ENCODE peak calls at places on chromosome 19, in eight cellular contexts. A is IMR-90, H is NB4, C is kidney epithelial cell, P is cardiac fibroblast, F is MG63, I is endothelial cell of umbilical vein, B is brain microvascular endothelial cell. Q is an unnamed sample.

GRCh38 chr19:39817888-39818561 is 15.9 kb downstream of the DYRK1B start:
- DNase-seq in F (no peak), H (no peak), B (no peak), C (no peak), I (no peak), A (no peak), P (no peak), Q (no peak)

GRCh38 chr19:2077833-2078619 is 18.1 kb downstream of the MOB3A start:
- DNase-seq in A (no peak), P (no peak), I (no peak), F (no peak), C (no peak), B (no peak), H (no peak), Q (no peak)

GRCh38 chr19:47779524-47780214 is 1.2 kb downstream of the SELENOW start:
- DNase-seq in H (no peak), I (no peak), F (no peak), C (no peak), A (no peak), P (no peak), B (no peak), Q (no peak)

GRCh38 chr19:8209111-8209964 is at the start of gene CERS4:
- DNase-seq in I (no peak), F (peak), P (peak), B (peak), H (peak), A (peak), C (no peak), Q (no peak)

GRCh38 chr19:17719730-17720486 is 628 bp downstream of the MAP1S start:
- DNase-seq in B (no peak), A (no peak), P (no peak), F (no peak), I (no peak), C (no peak), H (peak), Q (no peak)

GRCh38 chr19:3547301-3547731 is 8.3 kb downstream of the TEKTIP1 start:
- DNase-seq in I (no peak), H (no peak), B (no peak), F (no peak), C (no peak), A (no peak), P (no peak), Q (no peak)

GRCh38 chr19:46542428-46543230 is 47.0 kb upstream of the PNMA8B start:
- DNase-seq in P (peak), C (peak), I (peak), H (peak), A (peak), B (peak), F (peak), Q (peak)

GRCh38 chr19:13154241-13154778 is 4.1 kb downstream of the IER2 start:
- DNase-seq in C (no peak), B (peak), P (peak), I (peak), H (peak), F (peak), A (peak), Q (peak)

GRCh38 chr19:47658431-47659383 is 49.8 kb downstream of the BICRA start:
- DNase-seq in I (peak), B (peak), P (no peak), C (no peak), F (no peak), A (no peak), H (no peak), Q (no peak)

GRCh38 chr19:29576043-29576442 is 30.0 kb upstream of the POP4 start:
- DNase-seq in I (no peak), A (peak), F (no peak), P (peak), H (no peak), C (no peak), B (no peak), Q (no peak)

GRCh38 chr19:41391618-41392017 is 5.5 kb downstream of the EXOSC5 start:
- DNase-seq in I (no peak), A (no peak), P (no peak), C (no peak), H (no peak), F (no peak), B (no peak), Q (no peak)

GRCh38 chr19:46625731-46626130 is 842 bp upstream of the PTGIR start:
- DNase-seq in P (no peak), A (no peak), H (no peak), B (no peak), I (no peak), F (no peak), C (no peak), Q (no peak)

GRCh38 chr19:47176627-47177090 is 46.0 kb downstream of the SAE1 start:
- DNase-seq in A (peak), I (peak), F (no peak), C (peak), P (peak), B (peak), H (peak), Q (peak)

GRCh38 chr19:31340059-31341025 is 8.9 kb downstream of the TSHZ3 start:
- DNase-seq in A (peak), C (no peak), F (no peak), P (no peak), I (no peak), B (no peak), H (peak), Q (no peak)

GRCh38 chr19:53908106-53908932 is 759 bp upstream of the CACNG7 start:
- DNase-seq in F (peak), I (peak), B (peak), H (peak), A (peak), C (no peak), P (peak), Q (peak)

GRCh38 chr19:53876651-53877224 is 5.3 kb upstream of the PRKCG start:
- DNase-seq in H (no peak), C (no peak), F (no peak), P (no peak), A (no peak), I (no peak), B (no peak), Q (no peak)

GRCh38 chr19:57245959-57246358 is 5.5 kb downstream of the ZNF805 start:
- DNase-seq in P (no peak), A (no peak), C (no peak), I (no peak), F (no peak), B (no peak), H (no peak), Q (no peak)

GRCh38 chr19:38386968-38387549 is 775 bp downstream of the GGN start:
- DNase-seq in I (no peak), A (no peak), C (no peak), H (peak), P (no peak), F (no peak), B (no peak), Q (no peak)

GRCh38 chr19:22882797-22883196 is 50.7 kb downstream of the ZNF723 start:
- DNase-seq in H (peak), A (peak), B (peak), P (peak), I (peak), C (no peak), F (no peak), Q (no peak)

GRCh38 chr19:8988204-8988603 is 22.0 kb downstream of the MUC16 start:
- DNase-seq in B (no peak), A (no peak), C (no peak), H (peak), P (no peak), I (no peak), F (no peak), Q (no peak)

GRCh38 chr19:56120371-56121179 is 520 bp downstream of the ZNF787 start:
- DNase-seq in C (no peak), I (peak), F (peak), H (peak), A (peak), P (peak), B (peak), Q (no peak)

GRCh38 chr19:56125806-56126590 is 4.9 kb upstream of the ZNF787 start:
- DNase-seq in P (no peak), I (no peak), B (no peak), A (no peak), F (no peak), H (no peak), C (no peak), Q (no peak)

GRCh38 chr19:56126983-56127780 is 6.1 kb upstream of the ZNF787 start:
- DNase-seq in C (no peak), H (peak), P (no peak), A (no peak), B (no peak), I (no peak), F (no peak), Q (no peak)

GRCh38 chr19:56121180-56122167 is at the start of gene ZNF787:
- DNase-seq in F (peak), A (peak), P (peak), C (peak), I (peak), B (peak), H (peak), Q (peak)

DNA sequence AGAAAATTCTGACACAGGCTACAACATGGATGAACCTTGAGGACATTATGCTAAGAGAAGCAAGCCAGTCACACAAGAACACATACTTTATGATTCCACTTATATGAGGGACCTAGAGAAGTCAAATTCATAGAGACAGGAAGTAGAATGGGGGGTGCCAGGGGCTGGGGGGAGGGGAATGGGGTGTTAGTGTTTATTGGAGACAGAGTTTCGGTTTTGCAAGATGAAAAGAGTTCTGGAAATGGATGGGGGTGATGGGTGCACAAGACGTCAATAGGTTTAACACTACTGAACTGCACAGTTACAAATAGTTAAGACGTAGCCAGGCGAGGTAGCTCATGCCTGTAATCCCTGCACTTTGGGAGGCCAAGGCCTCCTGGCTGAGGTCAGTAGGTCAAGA is 3.5 kb upstream of the ZNF787 start:
- DNase-seq in H (no peak), A (no peak), I (no peak), B (no peak), C (no peak), F (no peak), P (no peak), Q (no peak)
- H3K4me3 ChIP-seq in H (no peak), A (no peak), I (no peak), B (no peak), C (no peak), F (no peak), P (no peak), Q (no peak)

GRCh38 chr19:35512831-35513230 is 618 bp downstream of the DMKN start:
- DNase-seq in P (no peak), A (no peak), I (no peak), B (no peak), C (no peak), H (no peak), F (peak), Q (no peak)

GRCh38 chr19:35509018-35509652 is 4.3 kb downstream of the DMKN start:
- DNase-seq in B (no peak), P (no peak), F (no peak), C (peak), A (no peak), H (no peak), I (no peak), Q (no peak)

GRCh38 chr19:35511337-35511736 is 2.1 kb downstream of the DMKN start:
- DNase-seq in A (no peak), I (no peak), B (no peak), C (no peak), F (no peak), P (no peak), H (no peak), Q (no peak)

GRCh38 chr19:35509861-35510625 is 3.4 kb downstream of the DMKN start:
- DNase-seq in F (peak), B (no peak), C (peak), A (peak), H (peak), I (peak), P (peak), Q (no peak)

DNA sequence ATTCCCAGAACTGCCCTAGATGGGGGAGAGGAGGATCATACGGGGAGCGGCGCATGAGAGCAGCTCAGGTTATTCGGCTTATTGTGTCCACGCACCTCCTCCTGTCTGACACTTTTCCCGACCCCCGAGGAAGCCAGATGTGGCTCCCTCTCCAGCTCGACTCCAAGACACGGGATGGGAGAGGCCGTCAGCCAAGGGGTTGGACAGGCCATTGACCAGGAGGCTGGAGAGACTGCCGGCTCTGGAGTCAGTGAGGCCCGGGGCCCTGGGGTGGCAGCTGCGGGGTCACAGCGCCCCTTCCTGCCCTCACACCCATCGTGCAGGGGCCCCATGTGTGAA is 2.9 kb downstream of the DMKN start:
- DNase-seq in I (no peak), P (no peak), B (no peak), F (no peak), A (no peak), C (no peak), H (no peak), Q (no peak)
- H3K4me3 ChIP-seq in I (no peak), P (no peak), B (no peak), F (no peak), A (peak), C (no peak), H (no peak), Q (no peak)

GRCh38 chr19:35142531-35143230 is 374 bp upstream of the FXYD7 start:
- DNase-seq in P (no peak), B (no peak), A (no peak), C (no peak), I (peak), H (peak), F (no peak), Q (no peak)
- H3K4me3 ChIP-seq in P (no peak), B (no peak), A (no peak), C (no peak), I (no peak), H (no peak), F (no peak), Q (no peak)

GRCh38 chr19:11171144-11171543 is 15.6 kb upstream of the SPC24 start:
- DNase-seq in H (no peak), B (no peak), F (no peak), P (no peak), C (no peak), I (no peak), A (no peak), Q (no peak)

GRCh38 chr19:11174336-11174735 is 18.8 kb upstream of the SPC24 start:
- DNase-seq in F (no peak), C (no peak), I (no peak), H (no peak), B (no peak), P (no peak), A (no peak), Q (no peak)

GRCh38 chr19:11173516-11174155 is 18.1 kb upstream of the SPC24 start:
- DNase-seq in H (no peak), C (no peak), B (no peak), F (no peak), I (no peak), A (no peak), P (no peak), Q (no peak)

GRCh38 chr19:11169896-11170678 is 14.5 kb upstream of the SPC24 start:
- DNase-seq in F (no peak), I (no peak), B (no peak), A (peak), H (no peak), C (no peak), P (peak), Q (no peak)

DNA sequence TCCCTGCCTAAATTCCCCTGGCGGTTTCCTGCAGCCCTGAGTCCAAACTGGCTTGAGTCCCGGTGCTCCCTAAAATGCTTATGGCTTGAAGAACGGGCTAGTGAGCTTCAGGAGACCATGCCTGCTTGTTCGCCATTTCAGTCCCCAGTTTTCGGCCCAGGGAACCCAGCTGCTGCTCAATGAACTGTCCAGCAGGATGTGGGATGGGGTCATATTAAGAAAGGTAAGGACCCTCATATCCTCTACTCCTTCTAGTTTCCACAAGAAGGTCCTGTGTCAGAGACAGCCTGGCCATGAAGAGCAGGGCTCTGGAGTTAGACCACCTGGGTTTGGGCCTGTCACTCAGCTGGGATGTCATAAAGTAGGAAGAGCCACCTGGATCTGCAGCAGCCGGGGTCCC is 17.0 kb upstream of the SPC24 start:
- DNase-seq in B (no peak), P (no peak), F (no peak), I (no peak), C (no peak), H (no peak), A (no peak), Q (no peak)
- H3K4me3 ChIP-seq in B (no peak), P (no peak), F (no peak), I (no peak), C (no peak), H (no peak), A (no peak), Q (no peak)

GRCh38 chr19:49801966-49802661 is 11.0 kb downstream of the FUZ start:
- DNase-seq in B (peak), C (peak), F (peak), H (no peak), I (peak), A (peak), P (peak), Q (peak)

GRCh38 chr19:49799798-49800376 is 13.2 kb downstream of the FUZ start:
- DNase-seq in B (no peak), F (no peak), H (peak), I (no peak), A (no peak), P (no peak), C (no peak), Q (no peak)

GRCh38 chr19:49802836-49803528 is 10.1 kb downstream of the FUZ start:
- DNase-seq in A (no peak), B (no peak), C (no peak), I (no peak), P (no peak), H (no peak), F (no peak), Q (no peak)

GRCh38 chr19:49800771-49801170 is 12.3 kb downstream of the FUZ start:
- DNase-seq in A (no peak), F (no peak), H (no peak), C (no peak), P (no peak), I (no peak), B (no peak), Q (no peak)

DNA sequence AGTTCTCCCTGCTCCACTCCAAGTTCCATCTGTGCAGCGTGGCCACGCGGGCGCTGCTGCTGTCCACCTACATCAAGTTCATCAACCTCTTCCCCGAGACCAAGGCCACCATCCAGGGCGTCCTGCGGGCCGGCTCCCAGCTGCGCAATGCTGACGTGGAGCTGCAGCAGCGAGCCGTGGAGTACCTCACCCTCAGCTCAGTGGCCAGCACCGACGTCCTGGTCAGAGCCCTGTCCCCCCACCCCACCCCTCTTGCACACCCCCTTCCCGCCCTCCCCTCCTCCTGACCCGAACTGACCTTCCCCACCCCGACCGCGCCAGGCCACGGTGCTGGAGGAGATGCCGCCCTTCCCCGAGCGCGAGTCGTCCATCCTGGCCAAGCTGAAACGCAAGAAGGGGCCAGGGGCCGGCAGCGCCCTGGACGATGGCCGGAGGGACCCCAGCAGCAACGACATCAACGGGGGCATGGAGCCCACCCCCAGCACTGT is 11.6 kb downstream of the FUZ start:
- DNase-seq in B (no peak), I (no peak), A (no peak), F (no peak), H (no peak), C (no peak), P (no peak), Q (no peak)
- H3K4me3 ChIP-seq in B (peak), I (no peak), A (peak), F (no peak), H (no peak), C (peak), P (no peak), Q (peak)

DNA sequence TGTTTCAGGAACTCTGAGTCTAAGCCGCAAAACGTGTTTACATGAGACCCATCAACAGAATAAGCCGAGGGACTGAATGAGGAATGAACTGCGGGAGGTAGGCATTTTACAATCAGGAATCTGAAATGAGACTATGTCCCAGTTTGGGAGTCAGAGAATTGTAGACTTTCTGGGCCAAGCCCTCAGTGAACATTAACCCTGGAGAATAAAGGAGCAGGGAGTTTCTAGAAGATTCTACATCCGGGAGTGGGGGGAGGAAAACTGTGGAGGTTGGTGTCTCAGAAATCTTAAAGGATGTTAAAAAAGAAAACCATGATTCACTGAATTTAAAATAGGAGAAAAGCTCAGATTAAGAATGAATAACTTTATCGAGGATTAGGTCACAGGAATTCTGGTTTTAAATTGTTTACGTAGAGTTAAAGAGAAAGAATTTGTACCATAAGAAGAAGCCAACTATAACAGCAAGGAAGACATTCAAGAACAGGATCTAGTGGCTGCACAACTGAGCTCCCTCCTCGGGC is 18.5 kb downstream of the RFX2 start:
- DNase-seq in C (no peak), H (no peak), I (no peak), F (no peak), P (peak), B (no peak), A (peak), Q (no peak)
- H3K4me3 ChIP-seq in C (no peak), H (peak), I (no peak), F (peak), P (peak), B (peak), A (peak), Q (peak)

DNA sequence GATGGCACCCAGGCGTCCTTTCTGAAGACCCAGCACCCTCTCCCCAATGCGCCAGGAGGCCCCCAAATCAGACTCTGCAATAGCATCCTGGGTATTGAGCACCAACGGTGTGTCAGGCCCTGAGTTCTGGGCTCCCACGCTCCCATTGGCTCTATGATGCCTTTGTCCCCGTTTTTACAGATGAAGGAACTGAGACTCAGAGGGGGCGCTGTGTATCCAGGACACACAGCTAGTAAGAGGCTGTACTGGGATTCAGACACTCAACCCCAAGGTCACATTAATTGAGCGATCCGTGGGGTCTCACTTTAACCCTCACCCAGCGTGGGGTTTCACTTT is 42.5 kb downstream of the CYP4F22 start:
- DNase-seq in F (no peak), B (no peak), C (no peak), I (no peak), A (no peak), P (no peak), H (no peak), Q (no peak)
- H3K4me3 ChIP-seq in F (peak), B (no peak), C (no peak), I (no peak), A (no peak), P (peak), H (no peak), Q (peak)

Q was measured in AG04450.